ENCODE peak calls at places on chromosomes 3 and 15, in five cellular contexts. One of them, this sample, is unnamed.
A peak's percentile ranks its signal among the peaks of the same experiment; 100 is the strongest.

GRCh38 chr3:107985496-107985895 is 105.3 kb downstream of the CD47 start:
- DNase-seq in ELR: peak; percentile 70
- DNase-seq in iris pigment epithelial cell: no peak
- DNase-seq in NB4: peak; percentile 53
- DNase-seq in activated CD4-positive, alpha-beta T cell treated with anti-CD3 and anti-CD28 coated beads for 24 hours: no peak
- DNase-seq in this sample: no peak

GRCh38 chr3:9934993-9935392 is 1.4 kb downstream of the CRELD1 start:
- DNase-seq in ELR: no peak
- DNase-seq in iris pigment epithelial cell: no peak
- DNase-seq in NB4: no peak
- DNase-seq in activated CD4-positive, alpha-beta T cell treated with anti-CD3 and anti-CD28 coated beads for 24 hours: no peak
- DNase-seq in this sample: no peak

GRCh38 chr3:120350431-120350941 is 1.3 kb upstream of the LRRC58 start:
- DNase-seq in ELR: peak; percentile 72
- DNase-seq in iris pigment epithelial cell: peak; percentile 88
- DNase-seq in NB4: peak; percentile 46
- DNase-seq in activated CD4-positive, alpha-beta T cell treated with anti-CD3 and anti-CD28 coated beads for 24 hours: no peak
- DNase-seq in this sample: peak; percentile 53

GRCh38 chr3:14278799-14279705 is 100.4 kb downstream of the LSM3 start:
- DNase-seq in ELR: no peak
- DNase-seq in iris pigment epithelial cell: no peak
- DNase-seq in NB4: peak; percentile 57
- DNase-seq in activated CD4-positive, alpha-beta T cell treated with anti-CD3 and anti-CD28 coated beads for 24 hours: no peak
- DNase-seq in this sample: no peak

GRCh38 chr3:122874116-122874515 is 79.2 kb downstream of the SLC49A4 start:
- DNase-seq in ELR: no peak
- DNase-seq in iris pigment epithelial cell: no peak
- DNase-seq in NB4: no peak
- DNase-seq in activated CD4-positive, alpha-beta T cell treated with anti-CD3 and anti-CD28 coated beads for 24 hours: no peak
- DNase-seq in this sample: no peak

GRCh38 chr3:101377209-101377608 is 56.8 kb upstream of the IMPG2 start:
- DNase-seq in ELR: no peak
- DNase-seq in iris pigment epithelial cell: peak; percentile 15
- DNase-seq in NB4: no peak
- DNase-seq in activated CD4-positive, alpha-beta T cell treated with anti-CD3 and anti-CD28 coated beads for 24 hours: no peak
- DNase-seq in this sample: no peak

GRCh38 chr3:110332591-110332990 is 739.0 kb upstream of the NECTIN3 start:
- DNase-seq in ELR: no peak
- DNase-seq in iris pigment epithelial cell: no peak
- DNase-seq in NB4: no peak
- DNase-seq in activated CD4-positive, alpha-beta T cell treated with anti-CD3 and anti-CD28 coated beads for 24 hours: no peak
- DNase-seq in this sample: no peak

GRCh38 chr3:134366221-134366927 is 7.9 kb downstream of the AMOTL2 start:
- DNase-seq in ELR: no peak
- DNase-seq in iris pigment epithelial cell: no peak
- DNase-seq in NB4: no peak
- DNase-seq in activated CD4-positive, alpha-beta T cell treated with anti-CD3 and anti-CD28 coated beads for 24 hours: no peak
- DNase-seq in this sample: no peak

GRCh38 chr15:70501121-70501727 is 262.1 kb downstream of the UACA start:
- DNase-seq in ELR: no peak
- DNase-seq in iris pigment epithelial cell: no peak
- DNase-seq in NB4: no peak
- DNase-seq in activated CD4-positive, alpha-beta T cell treated with anti-CD3 and anti-CD28 coated beads for 24 hours: no peak
- DNase-seq in this sample: no peak

GRCh38 chr3:33355611-33356010 is 78.4 kb downstream of the FBXL2 start:
- DNase-seq in ELR: peak; percentile 34
- DNase-seq in iris pigment epithelial cell: peak; percentile 79
- DNase-seq in NB4: no peak
- DNase-seq in activated CD4-positive, alpha-beta T cell treated with anti-CD3 and anti-CD28 coated beads for 24 hours: no peak
- DNase-seq in this sample: no peak

GRCh38 chr15:40106203-40107161 is 2.2 kb downstream of the BMF start:
- DNase-seq in ELR: no peak
- DNase-seq in iris pigment epithelial cell: peak; percentile 76
- DNase-seq in NB4: peak; percentile 95
- DNase-seq in activated CD4-positive, alpha-beta T cell treated with anti-CD3 and anti-CD28 coated beads for 24 hours: no peak
- DNase-seq in this sample: no peak

GRCh38 chr3:93843981-93844380 is 129.7 kb downstream of the PROS1 start:
- DNase-seq in ELR: peak; percentile 84
- DNase-seq in iris pigment epithelial cell: peak; percentile 84
- DNase-seq in NB4: no peak
- DNase-seq in activated CD4-positive, alpha-beta T cell treated with anti-CD3 and anti-CD28 coated beads for 24 hours: no peak
- DNase-seq in this sample: no peak

GRCh38 chr3:158727499-158728377 is 4.5 kb downstream of the RARRES1 start:
- DNase-seq in ELR: peak; percentile 85
- DNase-seq in iris pigment epithelial cell: peak; percentile 87
- DNase-seq in NB4: peak; percentile 73
- DNase-seq in activated CD4-positive, alpha-beta T cell treated with anti-CD3 and anti-CD28 coated beads for 24 hours: no peak
- DNase-seq in this sample: peak; percentile 55

GRCh38 chr3:53773586-53774368 is 72.4 kb downstream of the CHDH start:
- DNase-seq in ELR: peak; percentile 15
- DNase-seq in iris pigment epithelial cell: peak; percentile 85
- DNase-seq in NB4: no peak
- DNase-seq in activated CD4-positive, alpha-beta T cell treated with anti-CD3 and anti-CD28 coated beads for 24 hours: no peak
- DNase-seq in this sample: no peak

GRCh38 chr3:147652682-147653081 is 243.5 kb downstream of the ZIC1 start:
- DNase-seq in ELR: peak; percentile 30
- DNase-seq in iris pigment epithelial cell: no peak
- DNase-seq in NB4: no peak
- DNase-seq in activated CD4-positive, alpha-beta T cell treated with anti-CD3 and anti-CD28 coated beads for 24 hours: no peak
- DNase-seq in this sample: no peak

GRCh38 chr3:141994856-141995255 is 118.4 kb downstream of the ATP1B3 start:
- DNase-seq in ELR: no peak
- DNase-seq in iris pigment epithelial cell: no peak
- DNase-seq in NB4: no peak
- DNase-seq in activated CD4-positive, alpha-beta T cell treated with anti-CD3 and anti-CD28 coated beads for 24 hours: no peak
- DNase-seq in this sample: no peak

GRCh38 chr3:2873986-2874385 is 236.2 kb downstream of the IL5RA start:
- DNase-seq in ELR: no peak
- DNase-seq in iris pigment epithelial cell: no peak
- DNase-seq in NB4: no peak
- DNase-seq in activated CD4-positive, alpha-beta T cell treated with anti-CD3 and anti-CD28 coated beads for 24 hours: no peak
- DNase-seq in this sample: no peak

This sample was measured in DMS 273 treated with DMSO at 0.1 percent for 48 hours.